ENCODE peak calls at places on chromosomes 3 and 15, in four cellular contexts. J is HepG2, E is GM12878, H is H1. R is an unnamed sample.

GRCh38 chr3:193788189-193788946 is 195.4 kb downstream of the OPA1 start:
- DNase-seq in J (peak), H (peak), E (peak), R (peak)

GRCh38 chr3:197484204-197484901 is 71.4 kb downstream of the BDH1 start:
- DNase-seq in H (no peak), E (no peak), J (no peak), R (no peak)

GRCh38 chr3:123085293-123085949 is 18.6 kb downstream of the PDIA5 start:
- DNase-seq in E (no peak), H (no peak), J (peak), R (peak)

GRCh38 chr15:92272106-92272505 is 121.6 kb upstream of the ST8SIA2 start:
- DNase-seq in E (no peak), J (no peak), H (no peak), R (no peak)

GRCh38 chr3:15295506-15295905 is 36.9 kb downstream of the SH3BP5 start:
- DNase-seq in E (no peak), J (no peak), H (no peak), R (no peak)

GRCh38 chr3:146465713-146466465 is 3.5 kb downstream of the PLSCR2 start:
- DNase-seq in H (no peak), E (no peak), J (no peak), R (no peak)

GRCh38 chr15:68418611-68419161 is 13.3 kb downstream of the ITGA11 start:
- DNase-seq in J (no peak), H (no peak), E (no peak), R (no peak)

GRCh38 chr3:22569570-22569969 is 633.6 kb upstream of the UBE2E2 start:
- DNase-seq in J (peak), E (no peak), H (no peak), R (no peak)

GRCh38 chr3:157204431-157204830 is 44.5 kb upstream of the CCNL1 start:
- DNase-seq in E (no peak), H (no peak), J (no peak), R (no peak)

DNA sequence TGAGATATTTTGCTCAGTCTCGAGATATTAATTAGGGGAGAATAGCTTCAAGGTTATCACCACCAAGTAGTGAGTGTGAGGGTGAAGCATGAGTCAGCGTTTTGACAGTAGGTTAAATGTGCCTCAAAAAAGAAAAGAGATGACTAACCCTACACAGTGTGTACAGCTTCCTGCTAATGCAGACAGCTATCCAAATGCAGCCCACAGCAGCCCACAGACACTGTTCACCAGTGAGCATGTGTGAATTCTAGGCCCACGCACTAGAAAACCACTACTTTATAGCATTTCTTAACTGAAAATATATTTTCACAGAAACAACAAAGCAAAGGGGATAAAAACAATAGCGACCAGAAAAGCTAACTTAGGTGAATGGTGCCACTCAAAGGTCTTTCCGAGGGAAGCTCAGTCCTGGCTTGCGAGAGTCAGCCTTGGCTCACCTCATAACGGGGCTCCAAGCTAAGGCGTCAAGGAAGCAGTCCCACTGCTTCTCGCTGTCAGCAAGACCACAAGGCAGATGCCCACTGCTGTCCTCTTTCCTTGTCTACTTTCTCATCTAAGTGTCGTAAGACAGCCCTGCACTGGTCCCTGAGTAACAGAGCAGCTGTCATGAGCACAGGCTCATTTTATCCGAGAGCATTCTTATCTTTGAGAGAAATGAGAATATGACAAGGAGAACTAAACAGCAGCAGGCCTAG is 47.6 kb downstream of the TXNRD3 start:
- DNase-seq in H (no peak), E (no peak), J (no peak), R (peak)
- TF ChIP-seq YY1 in H (no peak), E (no peak), J (no peak), R (no peak)

GRCh38 chr3:37964716-37965115 is 25.9 kb upstream of the VILL start:
- DNase-seq in E (no peak), J (peak), H (no peak), R (no peak)
- TF ChIP-seq HDAC6 in E (no peak), J (no peak), H (no peak), R (no peak)

GRCh38 chr3:151792411-151792810 is 21.5 kb upstream of the AADAC start:
- DNase-seq in J (no peak), E (no peak), H (no peak), R (peak)

GRCh38 chr3:151788401-151788800 is 25.5 kb upstream of the AADAC start:
- DNase-seq in J (no peak), E (no peak), H (no peak), R (no peak)

GRCh38 chr3:151789853-151790463 is 24.0 kb upstream of the AADAC start:
- DNase-seq in E (no peak), J (peak), H (no peak), R (no peak)

GRCh38 chr3:151787626-151788025 is 26.3 kb upstream of the AADAC start:
- DNase-seq in E (no peak), J (no peak), H (no peak), R (no peak)
- TF ChIP-seq YY1 in E (no peak), J (no peak), H (no peak), R (no peak)

GRCh38 chr15:40118473-40118872 is 9.8 kb upstream of the BMF start:
- DNase-seq in H (no peak), E (no peak), J (no peak), R (no peak)

GRCh38 chr15:40125950-40126349 is 17.3 kb upstream of the BMF start:
- DNase-seq in J (no peak), E (no peak), H (no peak), R (no peak)

DNA sequence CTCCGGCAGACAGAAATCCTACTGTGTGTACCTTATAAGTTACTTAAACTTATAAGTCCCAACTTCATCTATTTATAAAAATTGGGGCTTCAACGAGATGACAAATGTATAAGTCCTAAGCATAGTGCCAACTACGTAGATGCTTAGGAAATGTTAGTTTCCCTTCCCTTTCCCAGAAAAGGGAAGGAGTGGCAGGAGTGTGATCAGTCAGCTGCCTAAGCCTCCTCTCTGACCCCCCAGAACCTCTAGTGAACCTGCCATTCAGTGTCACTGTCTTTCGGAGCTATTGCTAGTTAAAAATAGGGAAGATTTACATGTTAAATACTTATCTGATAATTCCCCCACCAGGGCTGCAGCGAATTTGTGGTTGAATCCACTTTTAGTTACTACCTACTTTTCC is 13.6 kb upstream of the BMF start:
- DNase-seq in J (no peak), E (no peak), H (peak), R (no peak)
- TF ChIP-seq HDAC6 in J (no peak), E (no peak), H (no peak), R (no peak)

DNA sequence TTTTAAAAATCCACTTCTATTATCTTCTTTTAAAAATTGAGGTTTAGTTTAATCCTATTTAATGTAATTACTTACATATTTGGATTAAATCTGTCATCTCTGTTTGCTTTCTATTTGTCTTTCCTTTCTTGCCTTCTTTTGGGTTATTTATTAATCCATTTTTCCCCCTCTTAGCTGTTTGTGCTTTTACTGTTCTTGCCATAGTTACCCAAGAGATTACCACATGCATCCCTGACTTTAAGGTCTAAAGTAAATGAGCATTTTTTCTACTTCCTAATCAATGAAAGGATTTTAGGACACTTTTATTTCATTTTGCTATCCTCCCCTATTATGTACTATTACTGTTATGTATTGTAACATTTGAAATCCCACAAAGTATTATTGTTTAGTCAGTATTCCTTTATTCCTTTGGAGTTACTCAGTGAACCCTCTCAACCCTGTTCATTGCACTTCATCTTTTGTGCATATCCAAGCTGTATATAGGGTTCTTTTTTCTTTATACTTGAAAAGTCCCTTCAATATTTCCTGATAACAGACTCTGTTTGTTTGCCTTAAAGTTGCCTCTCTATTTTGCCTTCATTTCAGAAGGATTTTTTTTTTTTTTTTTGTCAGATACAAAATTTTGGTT is 62.7 kb downstream of the MEF2A start:
- DNase-seq in H (no peak), J (peak), E (no peak), R (no peak)
- TF ChIP-seq YY1 in H (no peak), J (no peak), E (no peak), R (no peak)

DNA sequence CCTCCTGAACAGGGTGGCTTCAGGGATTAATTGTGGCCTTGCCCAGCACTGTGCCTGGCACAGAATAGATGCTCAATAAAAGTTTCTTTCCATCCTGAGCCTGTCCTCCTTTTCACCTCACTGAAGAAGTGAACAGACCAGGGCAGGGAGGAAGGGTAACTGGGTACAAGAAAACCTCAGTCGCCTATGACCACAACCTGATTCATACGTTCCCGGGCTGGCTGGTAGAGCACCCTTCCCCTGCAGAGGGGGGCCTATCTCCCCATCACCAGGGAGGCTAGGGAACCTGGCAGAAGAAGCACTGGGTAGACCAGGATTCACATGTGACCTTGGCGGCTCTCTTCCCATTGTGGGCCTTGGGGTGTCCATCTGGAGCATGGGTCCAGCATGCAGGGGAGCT is 27.8 kb upstream of the CACNA2D2 start:
- DNase-seq in J (no peak), H (no peak), E (no peak), R (no peak)
- TF ChIP-seq HDAC6 in J (no peak), H (no peak), E (no peak), R (no peak)

GRCh38 chr15:31867536-31868442 is 162.5 kb upstream of the CHRNA7 start:
- DNase-seq in H (peak), E (peak), J (peak), R (peak)
- TF ChIP-seq YY1 in H (no peak), E (no peak), J (no peak), R (no peak)

GRCh38 chr3:23979569-23979968 is 34.5 kb downstream of the NR1D2 start:
- DNase-seq in J (no peak), E (no peak), H (no peak), R (no peak)
- TF ChIP-seq HDAC6 in J (no peak), E (no peak), H (no peak), R (no peak)

GRCh38 chr3:27356976-27357375 is 12.2 kb downstream of the NEK10 start:
- DNase-seq in J (no peak), E (no peak), H (no peak), R (no peak)
- TF ChIP-seq YY1 in J (no peak), E (no peak), H (no peak), R (no peak)

GRCh38 chr3:42852443-42852842 is 23.2 kb downstream of the CYP8B1 start:
- DNase-seq in J (no peak), E (no peak), H (no peak), R (peak)
- TF ChIP-seq HDAC6 in J (no peak), E (no peak), H (no peak), R (no peak)

R was measured in K562.